ENCODE peak calls at places on chromosomes 12 and 14, in five cellular contexts. U is body of pancreas, I is thoracic aorta, K is tibial nerve, T is psoas muscle. J is an unnamed sample.
A peak's percentile ranks its signal among the peaks of the same experiment; 100 is the strongest.

GRCh38 chr14:69050235-69051184 is 71.4 kb upstream of the ACTN1 start:
- DNase-seq in U (no peak), I (no peak), K (no peak), T (no peak), J (no peak)

GRCh38 chr12:27333311-27334009 is 824 bp downstream of the BMAL2 start:
- DNase-seq in U (peak; percentile 21), I (no peak), K (peak; percentile 22), T (peak; percentile 21), J (peak; percentile 46)

GRCh38 chr12:32139064-32139421 is 32.4 kb downstream of the BICD1 start:
- DNase-seq in U (peak; percentile 27), I (no peak), K (peak; percentile 16), T (no peak), J (no peak)

GRCh38 chr12:125149160-125150108 is 84.2 kb downstream of the AACS start:
- DNase-seq in U (peak; percentile 29), I (no peak), K (no peak), T (no peak), J (no peak)

GRCh38 chr14:95486875-95487668 is 29.4 kb downstream of the SYNE3 start:
- DNase-seq in U (no peak), I (no peak), K (no peak), T (no peak), J (no peak)

GRCh38 chr12:48084066-48084465 is 21.8 kb downstream of the SENP1 start:
- DNase-seq in U (no peak), I (no peak), K (no peak), T (no peak), J (no peak)

GRCh38 chr14:105682956-105683570 is 156.7 kb downstream of the TMEM121 start:
- DNase-seq in U (no peak), I (no peak), K (no peak), T (no peak), J (peak; percentile 0)

GRCh38 chr14:58815046-58815701 is 177.4 kb downstream of the DACT1 start:
- DNase-seq in U (no peak), I (no peak), K (no peak), T (no peak), J (no peak)

GRCh38 chr12:51891843-51892242 is 3.9 kb downstream of the ANKRD33 start:
- DNase-seq in U (no peak), I (no peak), K (no peak), T (no peak), J (no peak)

GRCh38 chr14:78022059-78022458 is 148.1 kb upstream of the NRXN3 start:
- DNase-seq in U (peak; percentile 48), I (no peak), K (peak; percentile 17), T (peak; percentile 27), J (no peak)

GRCh38 chr12:32902287-32902996 is 5.9 kb upstream of the PKP2 start:
- DNase-seq in U (no peak), I (no peak), K (no peak), T (no peak), J (no peak)

GRCh38 chr14:24334431-24335271 is at the start of gene ADCY4:
- DNase-seq in U (no peak), I (no peak), K (no peak), T (peak; percentile 51), J (no peak)
- H3K4me3 ChIP-seq in U (no peak within 1 kb of the TSS), I (peak within 1 kb of the TSS; percentile 64), K (peak within 1 kb of the TSS; percentile 24), T (peak within 1 kb of the TSS; percentile 65), J (peak within 1 kb of the TSS; percentile 49)

DNA sequence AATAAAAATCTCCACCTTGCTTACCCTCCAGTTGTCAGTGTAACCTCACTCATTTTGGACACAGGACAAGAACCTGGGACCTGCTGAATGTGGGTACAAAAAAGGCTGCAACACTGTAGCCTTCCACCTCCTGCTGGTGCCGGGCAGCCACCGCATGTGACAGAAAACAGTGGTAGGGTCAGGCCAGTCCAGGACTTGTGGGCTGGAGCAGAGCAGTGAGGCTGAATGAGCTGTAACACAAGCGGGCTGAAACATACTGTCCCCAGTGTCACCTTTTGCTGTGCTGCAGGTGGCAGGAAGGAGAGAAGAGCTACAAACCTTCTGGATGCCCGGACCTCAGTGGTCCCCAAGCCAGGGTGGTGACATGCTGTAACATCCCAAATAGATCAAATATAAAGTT is 465.4 kb upstream of the FOXG1 start:
- DNase-seq in U (no peak), I (no peak), K (no peak), T (no peak), J (no peak)
- TF ChIP-seq CTCF in U (no peak), I (no peak), K (no peak), T (no peak), J (no peak)

DNA sequence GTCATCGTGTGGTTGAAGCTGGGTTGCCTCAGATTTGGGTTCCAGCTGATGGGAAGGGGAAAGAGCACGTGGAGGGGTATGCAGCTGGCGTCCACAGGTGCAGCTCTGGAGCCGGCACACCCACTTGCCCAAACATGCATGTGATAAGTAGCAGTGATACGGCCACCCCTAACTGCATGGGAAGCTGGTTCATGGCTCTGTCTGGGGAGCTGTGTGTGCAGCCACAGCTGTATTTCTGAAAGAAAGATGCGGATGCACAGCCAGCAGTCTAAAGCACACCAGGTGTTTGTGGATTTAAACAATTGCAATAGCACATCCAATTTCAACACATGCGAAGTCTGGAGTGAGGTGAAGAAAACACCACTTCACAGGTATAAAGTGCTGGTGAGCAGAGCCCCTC is 181.4 kb downstream of the EFCAB11 start:
- DNase-seq in U (no peak), I (no peak), K (no peak), T (no peak), J (no peak)
- H3K27me3 ChIP-seq in U (no peaks in the 10 kb centered on the region), I (no peaks in the 10 kb centered on the region), K (no peaks in the 10 kb centered on the region), T (no peaks in the 10 kb centered on the region), J (no peaks in the 10 kb centered on the region)

DNA sequence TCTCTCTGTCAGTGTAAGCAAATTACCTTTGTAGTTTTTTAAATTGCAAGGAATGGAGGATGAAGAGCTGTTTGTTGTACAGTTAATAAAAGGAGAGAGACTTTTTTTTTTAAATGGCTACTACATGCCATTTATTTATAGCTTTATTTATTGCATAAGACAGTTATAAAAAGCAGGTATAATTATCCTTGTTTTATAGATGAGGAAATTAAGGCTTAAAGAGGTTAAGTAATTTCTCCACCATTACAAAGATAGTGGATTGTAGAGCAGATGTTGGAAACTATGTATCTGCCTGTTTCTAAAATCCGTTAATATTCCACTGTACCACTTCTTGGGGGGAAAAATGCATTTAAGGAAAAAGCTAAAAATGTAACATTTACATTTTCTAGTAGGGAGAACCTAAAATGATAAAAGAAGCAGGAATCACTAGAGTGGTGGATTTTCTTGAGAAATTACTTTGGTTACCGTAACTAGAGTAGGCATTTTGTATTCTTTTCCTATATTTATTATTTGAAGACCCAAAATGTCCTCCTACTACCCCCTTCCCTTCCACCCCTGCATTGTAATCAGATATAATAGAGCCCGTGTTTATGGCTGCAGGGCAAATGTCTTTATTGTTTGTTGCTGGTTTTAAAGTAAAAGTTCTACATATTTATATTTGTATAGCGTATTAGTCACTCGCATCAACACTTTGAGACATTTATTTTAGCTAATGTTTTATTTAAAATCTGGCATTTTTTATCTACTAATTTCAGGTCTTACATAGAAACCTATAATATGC is 2.3 kb downstream of the SNAPC1 start:
- DNase-seq in U (no peak), I (no peak), K (no peak), T (no peak), J (no peak)
- H3K4me3 ChIP-seq in U (no peak overlapping the region), I (no peak overlapping the region), K (no peak overlapping the region), T (peak overlapping the region; percentile 79), J (no peak overlapping the region)